ENCODE peak calls at places on chromosomes 16 and 17, in four cellular contexts. I is activated CD8-positive, alpha-beta T cell treated with anti-CD3 and anti-CD28 coated beads for 36 hours; A is activated naive CD8-positive, alpha-beta T cell treated with anti-CD3 and anti-CD28 coated beads, Interleukin-2, amount 50 U/mL, for 24 hours; H is ELR. U is an unnamed sample.

GRCh38 chr16:2701713-2702437 is 18.1 kb downstream of the PRSS27 start:
- DNase-seq in A (no peak), H (no peak), I (no peak), U (no peak)

GRCh38 chr16:77374384-77374783 is 60.5 kb downstream of the ADAMTS18 start:
- DNase-seq in I (no peak), H (no peak), A (no peak), U (no peak)

GRCh38 chr17:7977805-7978204 is 24.6 kb upstream of the GUCY2D start:
- DNase-seq in H (no peak), A (no peak), I (no peak), U (no peak)

GRCh38 chr16:27408012-27408601 is 6.1 kb downstream of the IL21R start:
- DNase-seq in I (peak; percentile 86), A (peak; percentile 59), H (peak; percentile 43), U (peak; percentile 78)

GRCh38 chr16:4372315-4372577 is 598 bp downstream of the VASN start:
- DNase-seq in I (no peak), A (no peak), H (no peak), U (no peak)

GRCh38 chr17:66399441-66399840 is 97.0 kb downstream of the PRKCA start:
- DNase-seq in A (no peak), H (no peak), I (peak; percentile 30), U (peak; percentile 35)

GRCh38 chr17:80254396-80255241 is 6.0 kb upstream of the RNF213 start:
- DNase-seq in H (peak; percentile 98), I (peak; percentile 85), A (peak; percentile 55), U (peak; percentile 90)

GRCh38 chr17:40791808-40792436 is 7.8 kb downstream of the KRT28 start:
- DNase-seq in A (no peak), H (peak; percentile 68), I (no peak), U (no peak)

GRCh38 chr17:17635126-17635525 is 43.6 kb upstream of the PEMT start:
- DNase-seq in H (peak; percentile 24), A (no peak), I (no peak), U (no peak)

GRCh38 chr17:75105269-75106080 is 4.3 kb upstream of the ARMC7 start:
- DNase-seq in I (peak; percentile 52), A (peak; percentile 53), H (peak; percentile 69), U (peak; percentile 43)

GRCh38 chr17:27783951-27784350 is 16.4 kb downstream of the NOS2 start:
- DNase-seq in I (no peak), A (no peak), H (no peak), U (no peak)

GRCh38 chr17:72388765-72389473 is 268.1 kb downstream of the SOX9 start:
- DNase-seq in A (no peak), H (peak; percentile 80), I (no peak), U (no peak)

GRCh38 chr16:16151315-16151714 is 72.0 kb downstream of the ABCC6 start:
- DNase-seq in I (no peak), H (peak; percentile 13), A (no peak), U (no peak)

GRCh38 chr17:60506312-60506711 is 19.7 kb downstream of the APPBP2 start:
- DNase-seq in H (peak; percentile 86), I (no peak), A (no peak), U (no peak)

GRCh38 chr17:66474810-66475497 is 172.5 kb downstream of the PRKCA start:
- DNase-seq in H (no peak), I (no peak), A (no peak), U (no peak)

GRCh38 chr17:63516910-63517824 is 6.0 kb upstream of the KCNH6 start:
- DNase-seq in A (peak; percentile 49), I (peak; percentile 73), H (peak; percentile 88), U (peak; percentile 8)

GRCh38 chr16:35492225-35492624 is 2032.8 kb downstream of the TP53TG3F start:
- DNase-seq in I (no peak), A (no peak), H (no peak), U (no peak)

GRCh38 chr16:50035468-50035992 is 10.5 kb downstream of the CNEP1R1 start:
- DNase-seq in A (no peak), H (no peak), I (no peak), U (no peak)

GRCh38 chr17:44788139-44788538 is 29.4 kb downstream of the ADAM11 start:
- DNase-seq in H (peak; percentile 54), I (no peak), A (no peak), U (no peak)

GRCh38 chr16:69384974-69385373 is 833 bp downstream of the TERF2 start:
- DNase-seq in I (no peak), A (no peak), H (no peak), U (no peak)

GRCh38 chr16:89829630-89830437 is 1.6 kb downstream of the SPIRE2 start:
- DNase-seq in H (no peak), A (no peak), I (no peak), U (no peak)

GRCh38 chr17:79008666-79009387 is 737 bp downstream of the CANT1 start:
- DNase-seq in A (no peak), H (no peak), I (no peak), U (peak; percentile 28)

GRCh38 chr17:57377094-57377493 is 120.8 kb downstream of the MSI2 start:
- DNase-seq in H (no peak), I (no peak), A (no peak), U (no peak)

GRCh38 chr17:75504347-75505151 is 10.8 kb downstream of the CASKIN2 start:
- DNase-seq in A (peak; percentile 39), I (peak; percentile 49), H (peak; percentile 52), U (peak; percentile 41)

GRCh38 chr16:52535076-52535475 is 11.9 kb downstream of the TOX3 start:
- DNase-seq in I (no peak), A (no peak), H (no peak), U (no peak)

GRCh38 chr17:64115871-64116534 is 13.9 kb downstream of the ERN1 start:
- DNase-seq in A (no peak), H (peak; percentile 95), I (no peak), U (peak; percentile 32)

GRCh38 chr16:27326738-27327585 is 13.2 kb downstream of the IL4R start:
- DNase-seq in I (peak; percentile 69), H (peak; percentile 95), A (peak; percentile 55), U (peak; percentile 69)

GRCh38 chr16:87628940-87629339 is 26.6 kb downstream of the JPH3 start:
- DNase-seq in H (peak; percentile 83), I (no peak), A (no peak), U (no peak)

GRCh38 chr16:10661737-10662136 is 33.0 kb downstream of the TEKT5 start:
- DNase-seq in I (no peak), A (no peak), H (no peak), U (no peak)

GRCh38 chr16:1950559-1950958 is 3.9 kb downstream of the RPL3L start:
- DNase-seq in A (no peak), H (no peak), I (no peak), U (no peak)

GRCh38 chr17:17859909-17860760 is 23.3 kb upstream of the SREBF1 start:
- DNase-seq in A (peak; percentile 79), I (peak; percentile 74), H (peak; percentile 62), U (peak; percentile 80)

GRCh38 chr17:34579017-34579946 is at the start of gene TMEM132E:
- DNase-seq in I (peak; percentile 20), A (peak; percentile 23), H (no peak), U (no peak)

GRCh38 chr17:63774141-63774981 is at the start of gene DDX42:
- DNase-seq in H (peak; percentile 77), I (no peak), A (peak; percentile 93), U (peak; percentile 94)

GRCh38 chr16:8959921-8960787 is 3.6 kb downstream of the USP7 start:
- DNase-seq in I (peak; percentile 37), A (no peak), H (peak; percentile 43), U (peak; percentile 19)

GRCh38 chr17:73166731-73167581 is 2.1 kb downstream of the SSTR2 start:
- DNase-seq in A (peak; percentile 25), I (peak; percentile 52), H (peak; percentile 20), U (peak; percentile 52)

GRCh38 chr16:75216127-75216526 is 2.7 kb upstream of the CTRB1 start:
- DNase-seq in H (no peak), A (no peak), I (no peak), U (no peak)

U was measured in activated naive CD4-positive, alpha-beta T cell treated with anti-CD3 and anti-CD28 coated beads for 36 hours.